ENCODE peak calls at places on chromosomes 13 and 19, in nine cellular contexts. Q, M, E, H, C, G, A, D and N are unnamed samples.

GRCh38 chr13:75635101-75635620 is 969 bp upstream of the LMO7 start:
- DNase-seq in G (no peak), M (no peak), C (no peak), Q (no peak), A (no peak), E (no peak), D (no peak), H (peak; percentile 48), N (no peak)

GRCh38 chr13:114082849-114083645 is 49.4 kb downstream of the RASA3 start:
- DNase-seq in G (no peak), M (no peak), H (no peak), A (no peak), D (no peak), C (no peak), E (no peak), Q (no peak), N (no peak)

GRCh38 chr13:101398920-101399319 is 17.4 kb downstream of the NALCN start:
- DNase-seq in G (no peak), C (no peak), D (no peak), H (peak; percentile 77), M (no peak), A (no peak), Q (no peak), E (no peak), N (no peak)

GRCh38 chr19:58453743-58454142 is 2.3 kb downstream of the ZNF324B start:
- DNase-seq in C (no peak), D (no peak), Q (no peak), G (no peak), A (no peak), E (no peak), H (no peak), M (no peak), N (no peak)

GRCh38 chr13:38045278-38046048 is 175.9 kb upstream of the TRPC4 start:
- DNase-seq in E (no peak), C (no peak), G (no peak), D (no peak), M (no peak), H (peak; percentile 30), Q (no peak), A (no peak), N (no peak)

GRCh38 chr19:16143399-16144215 is at the start of gene HSH2D:
- DNase-seq in C (peak; percentile 68), D (no peak), M (no peak), Q (no peak), E (peak; percentile 48), A (peak; percentile 30), G (no peak), H (no peak), N (peak; percentile 99)

GRCh38 chr19:21328402-21328801 is 808 bp downstream of the ZNF708 start:
- DNase-seq in Q (no peak), E (no peak), A (no peak), H (no peak), M (no peak), G (no peak), C (no peak), D (no peak), N (peak; percentile 9)

GRCh38 chr19:13623686-13624405 is 117.6 kb upstream of the CACNA1A start:
- DNase-seq in G (no peak), M (no peak), Q (no peak), H (no peak), E (no peak), C (no peak), D (no peak), A (no peak), N (no peak)